ENCODE peak calls at places on chromosomes 11 and 22, in six cellular contexts. G is K562, A is H1, H is GM12878, C is GM12892, X is HepG2. Q is an unnamed sample.

GRCh38 chr11:114124601-114125144 is 65.2 kb downstream of the ZBTB16 start:
- DNase-seq in A (no peak), H (no peak), C (no peak), X (no peak), G (no peak), Q (no peak)

GRCh38 chr22:37231406-37232139 is 12.5 kb downstream of the RAC2 start:
- DNase-seq in X (no peak), A (no peak), G (no peak), H (no peak), C (no peak), Q (no peak)

GRCh38 chr11:114058871-114059277 is 637 bp upstream of the ZBTB16 start:
- DNase-seq in G (no peak), C (no peak), X (no peak), H (no peak), A (no peak), Q (no peak)

GRCh38 chr22:46367707-46368191 is 32.2 kb downstream of the TRMU start:
- DNase-seq in H (no peak), G (peak), C (peak), A (peak), X (peak), Q (peak)

GRCh38 chr11:75311858-75312288 is 39.6 kb downstream of the ARRB1 start:
- DNase-seq in C (no peak), H (no peak), G (no peak), A (no peak), X (no peak), Q (no peak)

GRCh38 chr11:19244621-19245020 is 3.9 kb upstream of the E2F8 start:
- DNase-seq in G (no peak), A (no peak), H (no peak), C (no peak), X (no peak), Q (no peak)

GRCh38 chr22:27183474-27183873 is 526.1 kb downstream of the MIAT start:
- DNase-seq in G (no peak), A (no peak), C (no peak), H (no peak), X (no peak), Q (no peak)

GRCh38 chr11:48044577-48044976 is 64.2 kb downstream of the PTPRJ start:
- DNase-seq in A (no peak), X (no peak), C (no peak), G (no peak), H (no peak), Q (no peak)

GRCh38 chr11:11931461-11932055 is 76.9 kb downstream of the DKK3 start:
- DNase-seq in G (peak), H (no peak), X (peak), A (no peak), C (no peak), Q (no peak)

GRCh38 chr11:64713781-64714363 is 9.1 kb downstream of the NRXN2 start:
- DNase-seq in C (no peak), G (no peak), H (no peak), X (no peak), A (no peak), Q (no peak)

GRCh38 chr22:24512043-24512442 is 16.9 kb downstream of the UPB1 start:
- DNase-seq in A (no peak), C (no peak), X (no peak), G (no peak), H (no peak), Q (no peak)

GRCh38 chr22:40819741-40820140 is 595 bp upstream of the SLC25A17 start:
- DNase-seq in G (no peak), H (no peak), X (no peak), A (no peak), C (no peak), Q (no peak)

GRCh38 chr22:22800716-22801115 is 86.9 kb upstream of the IGLL5 start:
- DNase-seq in G (no peak), A (no peak), X (no peak), C (no peak), H (no peak), Q (no peak)

GRCh38 chr22:30743257-30744020 is 48.8 kb downstream of the OSBP2 start:
- DNase-seq in A (no peak), H (no peak), X (no peak), C (no peak), G (no peak), Q (no peak)

GRCh38 chr11:64045700-64046099 is 10.0 kb downstream of the FLRT1 start:
- DNase-seq in A (no peak), X (no peak), H (no peak), C (no peak), G (no peak), Q (no peak)

GRCh38 chr11:10777393-10777793 is 26.3 kb downstream of the CTR9 start:
- DNase-seq in A (no peak), H (no peak), X (peak), G (no peak), C (no peak), Q (no peak)

GRCh38 chr22:44664149-44664548 is 37.9 kb upstream of the PRR5 start:
- DNase-seq in H (no peak), A (no peak), G (no peak), X (no peak), C (no peak), Q (no peak)

GRCh38 chr11:504994-505344 is 2.1 kb downstream of the RNH1 start:
- DNase-seq in H (no peak), X (no peak), G (no peak), A (no peak), C (no peak), Q (no peak)

DNA sequence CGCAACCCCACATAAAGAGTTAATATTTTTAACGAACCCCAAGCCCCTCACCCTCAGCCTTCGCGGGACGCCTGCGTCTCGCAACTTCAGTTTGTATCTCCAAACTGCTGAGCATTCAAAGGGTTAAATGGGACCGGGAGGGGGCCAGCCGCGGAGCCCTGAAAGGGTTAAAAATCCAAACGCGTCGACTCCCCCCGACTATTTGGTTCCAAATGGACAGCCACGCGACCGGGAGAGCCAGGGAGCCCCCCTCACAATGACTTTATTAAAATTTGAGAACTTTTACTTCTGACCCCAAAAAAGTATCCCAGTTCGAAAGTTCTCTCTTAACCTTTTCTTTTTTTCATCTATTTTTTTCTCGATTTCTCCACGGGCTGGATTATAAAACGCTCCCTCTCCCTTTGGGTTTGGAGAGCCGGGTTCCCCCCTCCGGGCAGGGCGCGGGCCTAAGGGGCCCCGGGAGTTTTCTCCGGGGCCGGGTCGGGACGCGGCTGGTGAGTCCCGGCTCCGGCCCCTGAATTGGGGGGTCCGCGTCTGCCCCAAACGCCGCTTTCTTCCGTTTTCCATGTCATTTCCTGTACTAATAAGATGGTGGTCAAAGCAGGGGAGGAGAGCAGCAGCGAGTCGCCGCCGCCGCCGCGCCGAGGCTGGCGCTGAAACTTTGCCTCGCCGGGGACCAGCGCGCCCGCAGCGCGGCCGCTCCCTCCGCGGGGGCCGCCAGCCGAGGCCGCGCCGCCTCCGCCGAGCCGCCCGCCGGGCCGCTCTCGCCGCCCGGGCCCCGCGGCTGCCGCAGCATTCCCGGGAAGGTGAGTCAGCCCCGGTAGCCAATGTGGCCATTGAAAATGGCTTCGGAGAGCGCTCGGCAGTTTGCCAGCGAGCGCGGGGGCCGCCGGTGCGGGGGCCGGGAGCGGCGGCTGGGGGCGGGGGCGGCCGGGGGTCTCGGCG is at the start of gene PRDM11:
- DNase-seq in X (no peak), H (no peak), A (no peak), C (no peak), G (peak), Q (peak)
- TF ChIP-seq POLR2A in X (no peak), H (no peak), A (peak), C (no peak), G (no peak), Q (no peak)

GRCh38 chr11:69325446-69325845 is 31.5 kb downstream of the MYEOV start:
- DNase-seq in X (no peak), H (no peak), C (no peak), G (no peak), A (no peak), Q (no peak)
- TF ChIP-seq TAF1 in X (no peak), H (no peak), C (no peak), G (no peak), A (no peak), Q (no peak)

GRCh38 chr22:20916916-20917810 is at the start of gene CRKL:
- DNase-seq in A (peak), H (peak), C (peak), X (peak), G (peak), Q (peak)
- TF ChIP-seq POLR2A in A (peak), H (peak), C (peak), X (peak), G (no peak), Q (peak)

DNA sequence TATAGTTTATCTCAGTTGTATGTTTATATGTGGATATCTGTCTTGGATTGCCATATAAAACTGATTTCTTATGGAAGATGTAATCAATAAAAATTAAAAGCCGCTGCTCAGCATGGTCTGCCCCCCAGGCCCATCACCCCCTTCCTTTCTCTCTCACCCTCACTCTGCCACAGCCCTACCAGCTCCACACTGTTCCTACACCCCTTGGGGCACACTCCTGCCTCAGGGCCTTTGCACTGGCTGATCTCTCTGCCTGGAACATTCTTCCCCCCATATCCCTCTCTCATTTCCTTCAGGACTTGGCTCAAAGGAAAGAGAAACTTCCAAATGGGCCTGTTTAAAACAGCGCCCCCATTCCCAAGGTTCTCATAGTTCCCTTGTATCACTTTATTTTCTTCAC is 63.1 kb downstream of the LRRC32 start:
- DNase-seq in G (no peak), X (no peak), C (no peak), A (no peak), H (no peak), Q (no peak)
- TF ChIP-seq TAF1 in G (no peak), X (no peak), C (no peak), A (no peak), H (no peak), Q (no peak)

GRCh38 chr11:120633630-120634374 is 122.3 kb downstream of the GRIK4 start:
- DNase-seq in X (no peak), H (no peak), G (no peak), A (no peak), C (no peak), Q (no peak)
- TF ChIP-seq POLR2A in X (no peak), H (no peak), G (no peak), A (no peak), C (no peak), Q (no peak)

GRCh38 chr22:19884161-19884953 is 29.7 kb upstream of the GNB1L start:
- DNase-seq in X (no peak), A (no peak), C (no peak), G (no peak), H (no peak), Q (no peak)
- TF ChIP-seq TAF1 in X (no peak), A (no peak), C (no peak), G (no peak), H (no peak), Q (no peak)